ENCODE peak calls at places on chromosome 21, in eight cellular contexts. L, N, S, I, D, M, W and K are unnamed samples.

GRCh38 chr21:38984982-38985422 is 179.3 kb downstream of the ETS2 start:
- DNase-seq in L (no peak), N (peak), S (no peak), I (no peak), D (peak), M (peak), W (peak), K (no peak)

GRCh38 chr21:39556176-39556575 is 56.6 kb upstream of the B3GALT5 start:
- DNase-seq in L (no peak), N (no peak), S (no peak), I (no peak), D (no peak), M (no peak), W (no peak), K (no peak)

GRCh38 chr21:27196651-27197050 is 229.8 kb upstream of the ADAMTS5 start:
- DNase-seq in L (no peak), N (no peak), S (no peak), I (no peak), D (no peak), M (no peak), W (no peak), K (no peak)

GRCh38 chr21:35258521-35258920 is 209.4 kb upstream of the RUNX1 start:
- DNase-seq in L (no peak), N (no peak), S (no peak), I (no peak), D (no peak), M (no peak), W (no peak), K (no peak)

GRCh38 chr21:15192243-15192642 is 127.4 kb upstream of the NRIP1 start:
- DNase-seq in L (no peak), N (peak), S (no peak), I (peak), D (no peak), M (no peak), W (peak), K (no peak)

GRCh38 chr21:38036016-38036415 is 119.8 kb upstream of the KCNJ6 start:
- DNase-seq in L (no peak), N (no peak), S (no peak), I (no peak), D (no peak), M (no peak), W (no peak), K (no peak)

GRCh38 chr21:28018741-28019669 is 973.7 kb downstream of the LTN1 start:
- DNase-seq in L (no peak), N (no peak), S (peak), I (no peak), D (peak), M (no peak), W (no peak), K (no peak)

GRCh38 chr21:16563795-16564194 is 834.0 kb downstream of the USP25 start:
- DNase-seq in L (no peak), N (no peak), S (peak), I (no peak), D (no peak), M (no peak), W (peak), K (no peak)

GRCh38 chr21:44867999-44868700 is 5.3 kb downstream of the PTTG1IP start:
- DNase-seq in L (no peak), N (no peak), S (no peak), I (no peak), D (peak), M (no peak), W (no peak), K (no peak)

GRCh38 chr21:42654913-42655796 is 1.7 kb downstream of the PDE9A start:
- DNase-seq in L (no peak), N (no peak), S (no peak), I (no peak), D (peak), M (no peak), W (no peak), K (no peak)

GRCh38 chr21:32410291-32410690 is 2.2 kb upstream of the EVA1C start:
- DNase-seq in L (no peak), N (no peak), S (no peak), I (no peak), D (no peak), M (no peak), W (no peak), K (no peak)

GRCh38 chr21:14545906-14546480 is at the start of gene SAMSN1:
- DNase-seq in L (no peak), N (no peak), S (no peak), I (no peak), D (peak), M (no peak), W (no peak), K (no peak)

GRCh38 chr21:41636636-41637625 is 129.0 kb upstream of the TMPRSS2 start:
- DNase-seq in L (no peak), N (no peak), S (no peak), I (no peak), D (no peak), M (no peak), W (no peak), K (no peak)

GRCh38 chr21:41816583-41817165 is 49.8 kb upstream of the RIPK4 start:
- DNase-seq in L (no peak), N (peak), S (peak), I (peak), D (peak), M (peak), W (peak), K (no peak)

GRCh38 chr21:41407541-41408460 is 18.2 kb upstream of the MX1 start:
- DNase-seq in L (peak), N (no peak), S (no peak), I (no peak), D (no peak), M (no peak), W (no peak), K (no peak)

GRCh38 chr21:16196521-16197208 is 466.9 kb downstream of the USP25 start:
- DNase-seq in L (no peak), N (no peak), S (no peak), I (no peak), D (no peak), M (peak), W (peak), K (no peak)

GRCh38 chr21:18495553-18495952 is 92.0 kb upstream of the TMPRSS15 start:
- DNase-seq in L (no peak), N (no peak), S (no peak), I (no peak), D (no peak), M (no peak), W (no peak), K (no peak)

DNA sequence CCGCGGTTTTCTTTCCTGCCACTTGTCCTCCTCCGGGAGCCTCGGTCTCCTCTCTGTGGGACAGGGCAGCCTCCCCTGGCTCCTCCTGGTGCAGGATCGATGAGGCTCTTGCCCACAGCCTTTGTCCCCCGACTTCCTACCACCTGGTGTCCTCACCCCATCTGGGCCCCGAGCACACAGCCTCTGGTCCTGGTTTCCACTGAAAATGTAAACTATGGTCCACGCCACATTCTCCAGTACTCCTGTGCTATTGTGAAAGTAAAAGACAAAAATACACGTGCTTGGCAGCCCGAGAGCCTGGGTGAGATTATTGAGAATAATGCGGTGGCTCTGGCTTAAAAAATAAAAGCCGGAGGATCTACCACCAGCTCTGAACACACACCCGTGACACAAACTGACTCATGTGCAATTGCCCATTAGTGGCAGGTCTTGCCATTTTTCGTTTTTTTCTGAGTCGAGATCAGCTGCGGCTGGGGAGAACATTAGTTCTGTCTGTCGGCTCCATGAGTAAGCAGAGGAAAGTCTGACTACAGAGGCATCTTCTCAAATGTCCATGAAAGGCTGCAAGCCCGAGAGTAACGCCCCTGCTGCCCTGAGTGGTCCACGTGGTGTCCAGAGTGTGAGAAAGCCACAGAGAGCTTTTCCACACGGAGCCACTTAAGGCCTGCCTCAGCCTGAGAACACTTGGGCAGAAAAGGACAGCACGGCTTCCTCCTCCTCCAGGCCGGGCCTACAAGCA is 5.7 kb upstream of the COL6A2 start:
- DNase-seq in L (peak), N (peak), S (no peak), I (peak), D (no peak), M (peak), W (no peak), K (peak)
- H3K4me3 ChIP-seq in L (peak), N (no peak), S (no peak), I (peak), D (no peak), M (peak), W (no peak), K (peak)

DNA sequence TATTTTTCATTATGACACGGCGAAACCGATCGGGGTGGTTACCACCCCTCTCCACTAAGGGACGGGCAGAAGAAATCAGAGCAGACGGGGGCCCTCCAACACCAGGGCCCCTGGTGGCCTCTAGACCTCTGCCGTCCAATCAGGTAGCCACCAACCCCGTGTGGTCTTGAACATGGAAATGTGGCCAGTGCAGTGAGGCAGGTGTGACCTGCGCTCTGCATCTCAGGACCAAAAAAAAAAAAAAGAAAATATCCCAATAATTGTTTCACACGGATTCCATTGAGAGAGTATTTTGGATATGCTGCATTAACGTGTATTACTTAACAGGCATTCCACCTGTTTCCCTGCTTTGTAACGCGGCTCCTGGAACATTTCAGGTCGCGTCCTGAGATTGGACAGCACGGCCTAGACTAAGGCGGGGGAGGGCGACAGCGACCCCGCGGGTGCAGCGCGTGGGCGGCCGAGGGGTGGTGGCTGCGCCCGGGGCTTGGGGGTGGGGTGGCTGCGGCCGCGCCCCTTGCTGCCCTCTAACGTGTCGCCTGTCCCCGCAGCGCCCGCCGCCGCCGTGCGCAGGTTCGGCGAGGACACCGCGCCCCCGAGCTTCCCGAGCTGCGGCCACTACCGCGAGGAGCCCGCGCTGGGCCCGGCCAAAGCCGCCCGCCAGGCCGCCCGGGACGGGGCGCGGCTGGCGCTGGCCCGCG is 48.3 kb downstream of the SIM2 start:
- DNase-seq in L (no peak), N (no peak), S (no peak), I (no peak), D (no peak), M (no peak), W (no peak), K (no peak)
- H3K4me3 ChIP-seq in L (peak), N (peak), S (peak), I (peak), D (no peak), M (no peak), W (peak), K (peak)

GRCh38 chr21:25637846-25638245 is 1.2 kb upstream of the JAM2 start:
- DNase-seq in L (no peak), N (no peak), S (no peak), I (no peak), D (no peak), M (peak), W (no peak), K (no peak)

GRCh38 chr21:25639167-25639921 is at the start of gene JAM2:
- DNase-seq in L (no peak), N (no peak), S (no peak), I (no peak), D (peak), M (peak), W (no peak), K (no peak)

GRCh38 chr21:25636727-25637126 is 2.3 kb upstream of the JAM2 start:
- DNase-seq in L (no peak), N (no peak), S (no peak), I (no peak), D (no peak), M (no peak), W (no peak), K (no peak)

GRCh38 chr21:25639922-25640670 is 1.0 kb downstream of the JAM2 start:
- DNase-seq in L (no peak), N (no peak), S (no peak), I (no peak), D (no peak), M (peak), W (no peak), K (no peak)

GRCh38 chr21:25638634-25639166 is 358 bp upstream of the JAM2 start:
- DNase-seq in L (no peak), N (no peak), S (no peak), I (no peak), D (no peak), M (peak), W (no peak), K (no peak)
- H3K4me3 ChIP-seq in L (peak), N (peak), S (peak), I (peak), D (peak), M (peak), W (peak), K (peak)

GRCh38 chr21:25640671-25641292 is 1.7 kb downstream of the JAM2 start:
- DNase-seq in L (no peak), N (no peak), S (no peak), I (no peak), D (no peak), M (peak), W (no peak), K (no peak)

GRCh38 chr21:25643486-25643885 is 4.4 kb downstream of the JAM2 start:
- DNase-seq in L (no peak), N (no peak), S (no peak), I (no peak), D (no peak), M (no peak), W (no peak), K (no peak)

GRCh38 chr21:25647632-25648031 is 8.6 kb downstream of the JAM2 start:
- DNase-seq in L (no peak), N (no peak), S (no peak), I (no peak), D (no peak), M (no peak), W (no peak), K (no peak)

GRCh38 chr21:25646541-25646940 is 7.5 kb downstream of the JAM2 start:
- DNase-seq in L (no peak), N (no peak), S (no peak), I (no peak), D (no peak), M (no peak), W (no peak), K (no peak)
- H3K4me3 ChIP-seq in L (no peak), N (no peak), S (no peak), I (no peak), D (no peak), M (no peak), W (no peak), K (no peak)

DNA sequence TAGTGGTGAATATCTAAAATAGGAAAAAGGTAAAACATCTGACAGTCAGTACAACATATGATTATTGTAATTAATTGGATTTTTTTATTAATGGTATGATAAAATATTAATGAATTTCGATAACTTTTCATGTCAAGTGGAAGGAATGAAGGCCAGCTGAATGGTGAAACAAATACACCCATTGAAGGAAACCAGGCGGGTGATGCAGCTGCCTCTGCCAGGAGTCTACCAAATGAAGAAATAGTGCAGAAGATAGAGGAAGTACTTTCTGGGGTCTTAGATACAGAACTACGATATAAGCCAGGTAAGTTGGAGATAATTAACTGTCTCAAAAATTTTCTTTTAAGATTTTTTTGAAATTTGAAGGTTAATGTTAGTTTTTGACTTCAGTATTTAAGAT is 3.2 kb downstream of the SON start:
- DNase-seq in L (no peak), N (no peak), S (no peak), I (no peak), D (no peak), M (no peak), W (no peak), K (no peak)
- H3K4me3 ChIP-seq in L (no peak), N (no peak), S (no peak), I (no peak), D (no peak), M (peak), W (no peak), K (no peak)